ENCODE peak calls at places on chromosomes 1 and 21, in five cellular contexts. One of them, this sample, is unnamed.

GRCh38 chr1:41282679-41283317 is 40.7 kb upstream of the SCMH1 start:
- DNase-seq in mesothelial cell of epicardium: peak
- DNase-seq in A673: peak
- DNase-seq in progenitor cell of endocrine pancreas: peak
- DNase-seq in nephron progenitor cell: peak
- DNase-seq in this sample: no peak

GRCh38 chr1:8552135-8552534 is 234.2 kb downstream of the SLC45A1 start:
- DNase-seq in mesothelial cell of epicardium: no peak
- DNase-seq in A673: no peak
- DNase-seq in progenitor cell of endocrine pancreas: no peak
- DNase-seq in nephron progenitor cell: no peak
- DNase-seq in this sample: no peak

GRCh38 chr1:31688233-31688918 is 15.4 kb downstream of the COL16A1 start:
- DNase-seq in mesothelial cell of epicardium: no peak
- DNase-seq in A673: no peak
- DNase-seq in progenitor cell of endocrine pancreas: no peak
- DNase-seq in nephron progenitor cell: no peak
- DNase-seq in this sample: no peak

GRCh38 chr21:43331962-43332458 is 94.9 kb downstream of the SIK1 start:
- DNase-seq in mesothelial cell of epicardium: no peak
- DNase-seq in A673: no peak
- DNase-seq in progenitor cell of endocrine pancreas: no peak
- DNase-seq in nephron progenitor cell: no peak
- DNase-seq in this sample: no peak

GRCh38 chr21:35437941-35438340 is 388.8 kb upstream of the RUNX1 start:
- DNase-seq in mesothelial cell of epicardium: no peak
- DNase-seq in A673: no peak
- DNase-seq in progenitor cell of endocrine pancreas: no peak
- DNase-seq in nephron progenitor cell: no peak
- DNase-seq in this sample: no peak

GRCh38 chr1:107670397-107670796 is 294.6 kb downstream of the VAV3 start:
- DNase-seq in mesothelial cell of epicardium: no peak
- DNase-seq in A673: no peak
- DNase-seq in progenitor cell of endocrine pancreas: no peak
- DNase-seq in nephron progenitor cell: no peak
- DNase-seq in this sample: no peak

GRCh38 chr1:45822644-45823043 is 19.2 kb downstream of the MAST2 start:
- DNase-seq in mesothelial cell of epicardium: no peak
- DNase-seq in A673: no peak
- DNase-seq in progenitor cell of endocrine pancreas: no peak
- DNase-seq in nephron progenitor cell: no peak
- DNase-seq in this sample: no peak

GRCh38 chr1:220698607-220699016 is 8.4 kb downstream of the C1orf115 start:
- DNase-seq in mesothelial cell of epicardium: no peak
- DNase-seq in A673: no peak
- DNase-seq in progenitor cell of endocrine pancreas: no peak
- DNase-seq in nephron progenitor cell: no peak
- DNase-seq in this sample: no peak

GRCh38 chr1:221740941-221741363 is 937 bp downstream of the DUSP10 start:
- DNase-seq in mesothelial cell of epicardium: no peak
- DNase-seq in A673: no peak
- DNase-seq in progenitor cell of endocrine pancreas: no peak
- DNase-seq in nephron progenitor cell: peak
- DNase-seq in this sample: no peak

GRCh38 chr21:35850029-35850428 is 210.3 kb downstream of the SETD4 start:
- DNase-seq in mesothelial cell of epicardium: no peak
- DNase-seq in A673: no peak
- DNase-seq in progenitor cell of endocrine pancreas: no peak
- DNase-seq in nephron progenitor cell: no peak
- DNase-seq in this sample: no peak

GRCh38 chr1:6544831-6545230 is 9.5 kb downstream of the NOL9 start:
- DNase-seq in mesothelial cell of epicardium: no peak
- DNase-seq in A673: no peak
- DNase-seq in progenitor cell of endocrine pancreas: no peak
- DNase-seq in nephron progenitor cell: no peak
- DNase-seq in this sample: no peak

DNA sequence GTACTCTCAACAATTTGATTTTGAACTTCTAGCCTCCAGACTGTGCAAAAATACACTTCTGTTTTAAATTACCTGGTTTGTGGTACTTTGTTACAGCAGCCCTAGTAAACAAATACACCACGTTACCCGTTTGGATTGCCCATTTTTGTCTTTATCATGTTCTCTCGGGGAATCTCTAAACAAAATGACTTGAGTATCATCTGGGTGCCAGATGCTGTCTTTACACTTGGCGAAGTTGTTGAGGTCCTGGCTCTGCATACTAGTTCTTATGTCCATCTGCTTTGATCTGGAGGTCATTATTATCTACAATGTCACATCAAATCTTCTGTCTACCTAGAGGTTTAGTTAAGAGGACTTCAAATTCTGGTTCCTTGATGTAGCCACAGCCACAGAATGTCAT is 142.4 kb upstream of the NRIP1 start:
- DNase-seq in mesothelial cell of epicardium: no peak
- DNase-seq in A673: no peak
- DNase-seq in progenitor cell of endocrine pancreas: no peak
- DNase-seq in nephron progenitor cell: no peak
- DNase-seq in this sample: no peak
- TF ChIP-seq CTCF in mesothelial cell of epicardium: no peak
- TF ChIP-seq CTCF in A673: no peak
- TF ChIP-seq CTCF in progenitor cell of endocrine pancreas: no peak
- TF ChIP-seq CTCF in nephron progenitor cell: no peak
- TF ChIP-seq CTCF in this sample: no peak

GRCh38 chr1:28602536-28603439 is 10.7 kb downstream of the RAB42 start:
- DNase-seq in mesothelial cell of epicardium: peak
- DNase-seq in A673: peak
- DNase-seq in progenitor cell of endocrine pancreas: peak
- DNase-seq in nephron progenitor cell: peak
- DNase-seq in this sample: no peak
- TF ChIP-seq CTCF in mesothelial cell of epicardium: peak
- TF ChIP-seq CTCF in A673: peak
- TF ChIP-seq CTCF in progenitor cell of endocrine pancreas: peak
- TF ChIP-seq CTCF in nephron progenitor cell: peak
- TF ChIP-seq CTCF in this sample: peak

GRCh38 chr1:161747789-161748188 is 1.8 kb upstream of the DUSP12 start:
- DNase-seq in mesothelial cell of epicardium: no peak
- DNase-seq in A673: no peak
- DNase-seq in progenitor cell of endocrine pancreas: no peak
- DNase-seq in nephron progenitor cell: no peak
- DNase-seq in this sample: no peak

GRCh38 chr1:161749509-161750407 is at the start of gene DUSP12:
- DNase-seq in mesothelial cell of epicardium: peak
- DNase-seq in A673: peak
- DNase-seq in progenitor cell of endocrine pancreas: peak
- DNase-seq in nephron progenitor cell: peak
- DNase-seq in this sample: peak
- TF ChIP-seq CTCF in mesothelial cell of epicardium: no peak
- TF ChIP-seq CTCF in A673: peak
- TF ChIP-seq CTCF in progenitor cell of endocrine pancreas: no peak
- TF ChIP-seq CTCF in nephron progenitor cell: no peak
- TF ChIP-seq CTCF in this sample: peak

DNA sequence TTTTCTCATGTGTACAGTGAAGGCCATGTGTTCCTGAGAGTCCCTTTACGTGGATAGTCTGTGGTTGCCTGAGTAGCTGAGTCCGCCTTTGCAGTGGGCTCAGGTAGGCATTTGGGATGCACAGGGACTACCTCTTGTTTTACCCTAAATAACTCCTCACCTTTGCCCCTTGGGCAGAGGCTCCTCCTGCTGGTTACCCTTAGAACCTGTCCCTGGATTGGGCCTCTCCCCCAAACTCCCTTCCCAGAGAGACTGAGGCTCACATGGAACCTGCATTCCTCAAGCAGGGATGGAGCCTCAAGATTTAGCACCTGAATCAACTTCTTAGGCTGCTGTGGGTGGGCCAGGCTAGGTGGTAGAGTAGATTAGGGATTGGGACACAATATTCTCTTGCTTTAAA is 111.7 kb downstream of the FOXD2 start:
- DNase-seq in mesothelial cell of epicardium: no peak
- DNase-seq in A673: no peak
- DNase-seq in progenitor cell of endocrine pancreas: no peak
- DNase-seq in nephron progenitor cell: no peak
- DNase-seq in this sample: no peak
- TF ChIP-seq CTCF in mesothelial cell of epicardium: no peak
- TF ChIP-seq CTCF in A673: peak
- TF ChIP-seq CTCF in progenitor cell of endocrine pancreas: no peak
- TF ChIP-seq CTCF in nephron progenitor cell: no peak
- TF ChIP-seq CTCF in this sample: no peak

GRCh38 chr1:172252296-172252695 is 168.2 kb upstream of the C1orf105 start:
- DNase-seq in mesothelial cell of epicardium: no peak
- DNase-seq in A673: no peak
- DNase-seq in progenitor cell of endocrine pancreas: no peak
- DNase-seq in nephron progenitor cell: no peak
- DNase-seq in this sample: no peak

GRCh38 chr1:172255223-172255560 is 165.3 kb upstream of the C1orf105 start:
- DNase-seq in mesothelial cell of epicardium: no peak
- DNase-seq in A673: no peak
- DNase-seq in progenitor cell of endocrine pancreas: no peak
- DNase-seq in nephron progenitor cell: no peak
- DNase-seq in this sample: no peak

GRCh38 chr1:172252925-172253324 is 167.6 kb upstream of the C1orf105 start:
- DNase-seq in mesothelial cell of epicardium: no peak
- DNase-seq in A673: no peak
- DNase-seq in progenitor cell of endocrine pancreas: no peak
- DNase-seq in nephron progenitor cell: no peak
- DNase-seq in this sample: no peak

GRCh38 chr1:172254521-172255222 is 165.8 kb upstream of the C1orf105 start:
- DNase-seq in mesothelial cell of epicardium: no peak
- DNase-seq in A673: peak
- DNase-seq in progenitor cell of endocrine pancreas: no peak
- DNase-seq in nephron progenitor cell: no peak
- DNase-seq in this sample: no peak
- TF ChIP-seq CTCF in mesothelial cell of epicardium: no peak
- TF ChIP-seq CTCF in A673: no peak
- TF ChIP-seq CTCF in progenitor cell of endocrine pancreas: no peak
- TF ChIP-seq CTCF in nephron progenitor cell: no peak
- TF ChIP-seq CTCF in this sample: no peak

DNA sequence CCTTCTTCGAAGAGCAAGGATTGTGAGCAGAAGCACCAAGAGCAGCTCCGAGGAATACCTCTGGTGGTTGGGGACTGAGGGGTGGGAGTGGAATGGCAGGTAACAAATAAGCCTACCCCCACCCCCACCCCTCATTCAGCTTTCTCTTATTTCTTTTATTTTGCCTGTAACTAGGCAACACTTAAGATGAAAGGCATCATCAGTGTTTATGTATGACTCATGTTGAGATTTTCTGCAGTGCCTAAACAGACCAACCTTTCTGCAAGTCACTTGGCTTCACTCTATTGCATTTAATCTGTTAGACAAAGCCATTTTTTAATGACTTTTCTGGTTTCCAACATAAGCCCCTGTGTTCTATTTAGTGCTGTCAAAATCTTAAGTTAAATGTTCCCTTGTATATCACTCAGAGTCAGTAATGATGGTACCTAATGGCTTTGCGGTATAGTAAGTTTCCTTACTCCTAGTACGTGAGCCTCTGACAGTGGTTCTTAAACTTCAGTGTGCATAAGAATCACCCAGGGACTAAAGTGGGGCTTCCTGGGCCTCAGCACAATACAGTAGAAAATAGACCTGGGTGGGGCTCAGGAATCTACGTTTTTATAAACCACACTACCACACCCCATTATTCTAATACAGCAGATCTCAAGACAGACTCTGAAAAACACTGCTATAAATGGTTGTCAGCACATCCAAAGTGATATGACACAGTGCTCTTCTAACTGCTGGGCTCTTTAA is 20.0 kb downstream of the CASQ2 start:
- DNase-seq in mesothelial cell of epicardium: no peak
- DNase-seq in A673: no peak
- DNase-seq in progenitor cell of endocrine pancreas: no peak
- DNase-seq in nephron progenitor cell: no peak
- DNase-seq in this sample: no peak
- TF ChIP-seq CTCF in mesothelial cell of epicardium: no peak
- TF ChIP-seq CTCF in A673: no peak
- TF ChIP-seq CTCF in progenitor cell of endocrine pancreas: no peak
- TF ChIP-seq CTCF in nephron progenitor cell: no peak
- TF ChIP-seq CTCF in this sample: no peak

GRCh38 chr1:204830671-204831585 is 39.7 kb upstream of the NFASC start:
- DNase-seq in mesothelial cell of epicardium: no peak
- DNase-seq in A673: no peak
- DNase-seq in progenitor cell of endocrine pancreas: no peak
- DNase-seq in nephron progenitor cell: no peak
- DNase-seq in this sample: no peak

GRCh38 chr1:204829133-204829532 is 41.5 kb upstream of the NFASC start:
- DNase-seq in mesothelial cell of epicardium: no peak
- DNase-seq in A673: no peak
- DNase-seq in progenitor cell of endocrine pancreas: no peak
- DNase-seq in nephron progenitor cell: no peak
- DNase-seq in this sample: no peak

GRCh38 chr1:204826970-204827369 is 43.7 kb upstream of the NFASC start:
- DNase-seq in mesothelial cell of epicardium: no peak
- DNase-seq in A673: no peak
- DNase-seq in progenitor cell of endocrine pancreas: peak
- DNase-seq in nephron progenitor cell: peak
- DNase-seq in this sample: no peak

GRCh38 chr1:204834329-204834728 is 36.3 kb upstream of the NFASC start:
- DNase-seq in mesothelial cell of epicardium: no peak
- DNase-seq in A673: no peak
- DNase-seq in progenitor cell of endocrine pancreas: no peak
- DNase-seq in nephron progenitor cell: no peak
- DNase-seq in this sample: no peak

DNA sequence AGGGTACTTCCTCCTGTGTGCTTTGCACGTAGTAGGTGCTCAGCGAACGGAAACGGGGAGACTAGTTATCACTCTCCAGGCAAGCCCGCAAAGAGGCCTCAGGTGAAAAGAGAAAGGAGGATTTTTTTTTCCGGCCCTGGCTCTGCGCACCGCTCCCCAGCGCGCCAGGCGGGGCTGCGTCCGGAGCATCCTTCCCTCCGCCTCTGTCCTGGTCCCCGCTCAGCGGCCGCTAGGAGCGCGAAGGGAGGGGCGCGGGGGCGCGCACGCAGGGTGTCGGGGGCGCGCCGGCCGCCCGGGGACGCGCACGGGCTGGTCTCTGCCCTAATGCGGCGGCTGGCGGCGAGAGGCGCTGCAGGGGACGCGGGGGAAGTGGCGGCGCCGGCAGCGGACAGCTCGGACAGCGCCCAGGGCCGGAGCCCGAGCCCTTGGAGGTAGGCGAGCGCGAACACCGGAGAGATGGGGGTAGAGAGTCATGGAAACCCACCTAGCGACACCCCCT is 42.3 kb upstream of the NFASC start:
- DNase-seq in mesothelial cell of epicardium: peak
- DNase-seq in A673: peak
- DNase-seq in progenitor cell of endocrine pancreas: peak
- DNase-seq in nephron progenitor cell: peak
- DNase-seq in this sample: no peak
- TF ChIP-seq CTCF in mesothelial cell of epicardium: no peak
- TF ChIP-seq CTCF in A673: no peak
- TF ChIP-seq CTCF in progenitor cell of endocrine pancreas: no peak
- TF ChIP-seq CTCF in nephron progenitor cell: no peak
- TF ChIP-seq CTCF in this sample: peak

GRCh38 chr1:86362807-86363206 is 33.3 kb downstream of the ODF2L start:
- DNase-seq in mesothelial cell of epicardium: no peak
- DNase-seq in A673: no peak
- DNase-seq in progenitor cell of endocrine pancreas: no peak
- DNase-seq in nephron progenitor cell: no peak
- DNase-seq in this sample: no peak
- TF ChIP-seq CTCF in mesothelial cell of epicardium: no peak
- TF ChIP-seq CTCF in A673: no peak
- TF ChIP-seq CTCF in progenitor cell of endocrine pancreas: no peak
- TF ChIP-seq CTCF in nephron progenitor cell: no peak
- TF ChIP-seq CTCF in this sample: no peak